ENCODE peak calls at places on chromosome 17, in four cellular contexts. N is mesendoderm, U is IMR-90, P is H1. K is an unnamed sample.

GRCh38 chr17:44919885-44920564 is 4.7 kb upstream of the GFAP start:
- DNase-seq in N (peak; percentile 87), U (peak; percentile 80), P (peak; percentile 80), K (peak; percentile 94)

GRCh38 chr17:43114101-43114691 is 11.0 kb downstream of the BRCA1 start:
- DNase-seq in N (no peak), U (no peak), P (no peak), K (no peak)

GRCh38 chr17:8868529-8868951 is 1.1 kb upstream of the PIK3R6 start:
- DNase-seq in N (no peak), U (no peak), P (no peak), K (no peak)

GRCh38 chr17:54435966-54436365 is 464.7 kb upstream of the TOM1L1 start:
- DNase-seq in N (no peak), U (no peak), P (no peak), K (peak; percentile 39)

GRCh38 chr17:49987681-49988441 is 7.2 kb downstream of the DLX3 start:
- DNase-seq in N (peak; percentile 42), U (no peak), P (peak; percentile 51), K (peak; percentile 50)

GRCh38 chr17:56592487-56593072 is 919 bp upstream of the NOG start:
- DNase-seq in N (peak; percentile 87), U (peak; percentile 39), P (peak; percentile 93), K (peak; percentile 84)

GRCh38 chr17:13306310-13306962 is 288.6 kb upstream of the ELAC2 start:
- DNase-seq in N (peak; percentile 91), U (peak; percentile 84), P (peak; percentile 49), K (peak; percentile 58)

GRCh38 chr17:73184133-73184993 is 8.5 kb upstream of the COG1 start:
- DNase-seq in N (no peak), U (no peak), P (no peak), K (no peak)

GRCh38 chr17:19304209-19304608 is 58.3 kb downstream of the B9D1 start:
- DNase-seq in N (no peak), U (peak; percentile 79), P (no peak), K (no peak)

GRCh38 chr17:63497708-63498483 is 21.0 kb downstream of the ACE start:
- DNase-seq in N (peak; percentile 86), U (peak; percentile 13), P (peak; percentile 81), K (peak; percentile 94)

GRCh38 chr17:59465949-59466307 is 99.5 kb upstream of the DHX40 start:
- DNase-seq in N (no peak), U (no peak), P (no peak), K (no peak)

GRCh38 chr17:17183744-17184143 is 22.4 kb downstream of the PLD6 start:
- DNase-seq in N (no peak), U (no peak), P (no peak), K (no peak)

GRCh38 chr17:18981642-18982424 is 22.7 kb downstream of the FAM83G start:
- DNase-seq in N (peak; percentile 74), U (peak; percentile 82), P (no peak), K (no peak)

GRCh38 chr17:79440251-79440650 is 170.6 kb downstream of the RBFOX3 start:
- DNase-seq in N (no peak), U (no peak), P (no peak), K (no peak)

GRCh38 chr17:68679882-68680281 is 78.7 kb upstream of the FAM20A start:
- DNase-seq in N (no peak), U (no peak), P (no peak), K (no peak)
- H3K56ac ChIP-seq in N (no peak overlapping the region), U (no peak overlapping the region), P (no peak overlapping the region), K (no peak overlapping the region)

DNA sequence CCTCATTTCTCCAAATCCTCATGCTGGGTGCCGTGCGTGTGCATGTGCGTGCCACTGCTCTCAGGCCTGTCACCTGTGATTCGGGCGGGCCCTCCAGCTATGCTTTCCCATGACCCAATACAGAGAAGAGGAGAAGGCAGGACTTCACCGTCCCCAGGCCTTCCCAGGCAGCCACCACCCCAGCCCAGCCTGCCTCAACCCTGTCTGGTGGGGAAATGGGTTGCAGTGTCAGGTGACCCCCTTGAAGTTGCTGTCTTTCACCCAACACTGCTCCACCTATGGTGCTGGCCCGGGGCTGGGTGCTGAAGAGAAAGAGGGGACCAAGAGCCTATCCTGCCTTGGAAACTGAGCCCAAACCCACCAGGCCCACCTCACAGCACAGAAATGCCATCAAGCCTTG is 94.7 kb downstream of the GOSR1 start:
- DNase-seq in N (no peak), U (no peak), P (no peak), K (no peak)
- H2AK5ac ChIP-seq in N (no peak overlapping the region), U (no peak overlapping the region), P (no peak overlapping the region), K (no peak overlapping the region)

GRCh38 chr17:75012320-75013076 is at the start of gene MRPL58:
- DNase-seq in N (peak; percentile 95), U (peak; percentile 83), P (peak; percentile 93), K (peak; percentile 97)

GRCh38 chr17:75009139-75009724 is 3.2 kb upstream of the MRPL58 start:
- DNase-seq in N (no peak), U (no peak), P (no peak), K (no peak)

GRCh38 chr17:75013077-75013391 is 564 bp downstream of the MRPL58 start:
- DNase-seq in N (no peak), U (no peak), P (no peak), K (no peak)

GRCh38 chr17:75010683-75011406 is 1.6 kb upstream of the MRPL58 start:
- DNase-seq in N (peak; percentile 91), U (peak; percentile 55), P (no peak), K (peak; percentile 75)

GRCh38 chr17:75011788-75012319 is 616 bp upstream of the MRPL58 start:
- DNase-seq in N (no peak), U (peak; percentile 59), P (no peak), K (no peak)
- H3K56ac ChIP-seq in N (peak overlapping the region; percentile 80), U (peak overlapping the region; percentile 90), P (peak overlapping the region; percentile 78), K (no peak overlapping the region)

GRCh38 chr17:51598824-51599223 is 338.5 kb downstream of the UTP18 start:
- DNase-seq in N (peak; percentile 22), U (no peak), P (no peak), K (peak; percentile 57)

GRCh38 chr17:51607512-51607911 is 347.2 kb downstream of the UTP18 start:
- DNase-seq in N (peak; percentile 65), U (no peak), P (no peak), K (no peak)

GRCh38 chr17:51608251-51608933 is 348.0 kb downstream of the UTP18 start:
- DNase-seq in N (no peak), U (no peak), P (no peak), K (no peak)

GRCh38 chr17:51601622-51602261 is 341.4 kb downstream of the UTP18 start:
- DNase-seq in N (no peak), U (no peak), P (no peak), K (no peak)

GRCh38 chr17:51604299-51605020 is 344.1 kb downstream of the UTP18 start:
- DNase-seq in N (no peak), U (no peak), P (no peak), K (no peak)
- H2AK5ac ChIP-seq in N (no peak overlapping the region), U (no peak overlapping the region), P (no peak overlapping the region), K (no peak overlapping the region)

DNA sequence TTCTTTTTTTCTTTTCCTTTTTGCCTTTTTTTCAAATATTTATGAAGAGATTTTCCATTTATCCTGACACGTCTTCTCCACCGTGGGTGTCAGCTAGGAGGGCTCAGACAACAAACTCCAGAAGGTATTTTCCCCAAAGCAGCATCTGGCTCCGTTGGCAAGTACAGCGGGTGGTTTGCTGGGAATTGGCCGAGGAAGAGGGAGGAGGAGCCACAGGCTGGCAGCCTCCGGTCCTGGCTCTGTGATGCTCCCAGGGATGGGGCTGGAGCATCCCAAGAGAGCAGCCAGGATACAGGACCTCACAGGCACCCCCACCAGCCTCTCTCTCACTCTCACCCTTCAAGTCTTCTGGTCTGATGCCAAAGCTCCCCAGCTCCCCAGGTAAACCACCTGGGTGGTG is 10.8 kb upstream of the CACNG4 start:
- DNase-seq in N (no peak), U (no peak), P (no peak), K (no peak)
- H3K56ac ChIP-seq in N (no peak overlapping the region), U (no peak overlapping the region), P (no peak overlapping the region), K (no peak overlapping the region)

GRCh38 chr17:48595107-48595999 is 1.8 kb upstream of the HOXB5 start:
- DNase-seq in N (no peak), U (peak; percentile 53), P (no peak), K (no peak)
- H2AK5ac ChIP-seq in N (no peak overlapping the region), U (peak overlapping the region; percentile 64), P (peak overlapping the region; percentile 19), K (no peak overlapping the region)

GRCh38 chr17:58403312-58403711 is 14.0 kb downstream of the RNF43 start:
- DNase-seq in N (peak; percentile 75), U (no peak), P (no peak), K (peak; percentile 65)

GRCh38 chr17:58401287-58401686 is 16.0 kb downstream of the RNF43 start:
- DNase-seq in N (no peak), U (no peak), P (no peak), K (no peak)

GRCh38 chr17:58402047-58402446 is 15.3 kb downstream of the RNF43 start:
- DNase-seq in N (no peak), U (no peak), P (no peak), K (no peak)

GRCh38 chr17:58400826-58401225 is 16.5 kb downstream of the RNF43 start:
- DNase-seq in N (no peak), U (no peak), P (no peak), K (no peak)

DNA sequence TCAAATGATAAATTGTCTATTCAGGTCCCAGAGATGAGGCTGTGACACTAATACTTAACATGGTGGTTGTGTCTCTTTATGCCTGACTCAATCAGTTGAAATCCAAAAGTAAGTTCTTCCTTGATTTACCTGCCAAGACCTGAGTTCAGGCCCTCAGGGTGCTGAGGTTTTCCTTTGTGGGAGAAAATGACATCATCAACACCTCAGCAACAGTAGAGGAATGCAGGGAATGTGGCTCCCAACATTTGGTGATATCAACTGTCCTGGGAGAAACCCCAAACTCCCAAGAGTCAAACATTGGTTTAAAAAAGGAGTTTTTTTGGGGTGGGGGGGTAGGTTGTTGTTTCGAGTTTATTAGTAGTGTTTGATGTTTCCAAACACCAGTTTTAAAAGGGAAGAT is 14.7 kb downstream of the RNF43 start:
- DNase-seq in N (peak; percentile 95), U (no peak), P (no peak), K (peak; percentile 54)
- H3K56ac ChIP-seq in N (peak overlapping the region; percentile 10), U (no peak overlapping the region), P (no peak overlapping the region), K (no peak overlapping the region)

DNA sequence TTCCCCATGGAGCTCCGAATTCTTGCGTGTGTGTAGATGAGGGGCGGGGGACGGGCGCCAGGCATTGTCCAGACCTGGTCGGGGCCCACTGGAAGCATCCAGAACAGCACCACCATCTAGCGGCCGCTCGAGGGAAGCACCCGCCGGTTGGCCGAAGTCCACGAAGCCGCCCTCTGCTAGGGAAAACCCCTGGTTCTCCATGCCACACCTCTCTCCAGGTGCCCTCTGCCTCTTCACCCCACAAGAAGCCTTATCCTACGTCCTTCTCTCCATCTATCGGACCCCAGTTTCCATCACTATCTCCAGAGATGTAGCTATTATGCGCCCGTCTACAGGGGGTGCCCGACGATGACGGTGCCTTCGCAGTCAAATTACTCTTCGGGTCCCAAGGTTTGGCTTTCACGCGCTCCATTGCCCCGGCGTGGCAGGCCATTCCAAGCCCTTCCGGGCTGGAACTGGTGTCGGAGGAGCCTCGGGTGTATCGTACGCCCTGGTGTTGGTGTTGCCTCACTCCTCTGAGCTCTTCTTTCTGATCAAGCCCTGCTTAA is 617 bp upstream of the SENP3 start:
- DNase-seq in N (peak; percentile 91), U (peak; percentile 76), P (peak; percentile 92), K (peak; percentile 96)
- H2AK5ac ChIP-seq in N (no peak overlapping the region), U (peak overlapping the region; percentile 98), P (no peak overlapping the region), K (no peak overlapping the region)

K was measured in H9.